ENCODE peak calls at places on chromosomes 7 and 10, in five cellular contexts. N is HepG2, R is GM12878, F is K562, H is HCT116. X is an unnamed sample.

GRCh38 chr10:123550680-123551096 is 115.5 kb upstream of the GPR26 start:
- DNase-seq in N (no peak), R (no peak), F (no peak), H (no peak), X (no peak)

GRCh38 chr10:13503745-13504463 is 24.9 kb downstream of the BEND7 start:
- DNase-seq in N (no peak), R (no peak), F (no peak), H (no peak), X (no peak)

GRCh38 chr10:24209421-24209770 is 458 bp downstream of the KIAA1217 start:
- DNase-seq in N (no peak), R (no peak), F (no peak), H (no peak), X (peak)

GRCh38 chr7:129225206-129225930 is 538 bp downstream of the AHCYL2 start:
- DNase-seq in N (peak), R (no peak), F (peak), H (no peak), X (no peak)

GRCh38 chr10:126640391-126640790 is 30.1 kb downstream of the C10orf90 start:
- DNase-seq in N (no peak), R (no peak), F (no peak), H (no peak), X (no peak)

GRCh38 chr7:27922907-27923306 is 182.9 kb downstream of the TAX1BP1 start:
- DNase-seq in N (no peak), R (peak), F (no peak), H (no peak), X (no peak)

GRCh38 chr7:108062250-108063014 is 59.5 kb upstream of the LAMB1 start:
- DNase-seq in N (no peak), R (no peak), F (no peak), H (no peak), X (no peak)

GRCh38 chr10:12844796-12845524 is 156.6 kb downstream of the CCDC3 start:
- DNase-seq in N (peak), R (no peak), F (no peak), H (peak), X (peak)

GRCh38 chr7:46682841-46683624 is 762.0 kb upstream of the IGFBP3 start:
- DNase-seq in N (no peak), R (no peak), F (no peak), H (no peak), X (no peak)

GRCh38 chr10:7199152-7199760 is 211.6 kb downstream of the SFMBT2 start:
- DNase-seq in N (no peak), R (no peak), F (no peak), H (no peak), X (no peak)

GRCh38 chr7:22219739-22220493 is 137.0 kb downstream of the RAPGEF5 start:
- DNase-seq in N (no peak), R (no peak), F (no peak), H (no peak), X (no peak)

GRCh38 chr7:44984478-44984758 is 5.6 kb upstream of the MYO1G start:
- DNase-seq in N (no peak), R (no peak), F (no peak), H (no peak), X (no peak)

GRCh38 chr10:4391683-4392082 is 434.3 kb upstream of the AKR1E2 start:
- DNase-seq in N (no peak), R (no peak), F (no peak), H (peak), X (no peak)

GRCh38 chr10:62738916-62739315 is 65.6 kb upstream of the ADO start:
- DNase-seq in N (no peak), R (no peak), F (no peak), H (no peak), X (no peak)
- H3K27ac ChIP-seq in N (no peak), R (no peak), F (no peak), H (no peak), X (no peak)

GRCh38 chr7:134761206-134761786 is 18.1 kb upstream of the CALD1 start:
- DNase-seq in N (no peak), R (no peak), F (no peak), H (no peak), X (no peak)
- TF ChIP-seq ZBTB33 in N (no peak), R (no peak), F (no peak), H (no peak), X (no peak)

GRCh38 chr10:5467634-5468255 is 31.6 kb downstream of the CALML5 start:
- DNase-seq in N (peak), R (no peak), F (no peak), H (no peak), X (no peak)

GRCh38 chr10:5466451-5466996 is 32.8 kb downstream of the CALML5 start:
- DNase-seq in N (peak), R (no peak), F (peak), H (no peak), X (no peak)

GRCh38 chr10:5468262-5469106 is 30.9 kb downstream of the CALML5 start:
- DNase-seq in N (no peak), R (no peak), F (no peak), H (no peak), X (no peak)

GRCh38 chr10:5464521-5464920 is 34.8 kb downstream of the CALML5 start:
- DNase-seq in N (no peak), R (no peak), F (no peak), H (no peak), X (no peak)

DNA sequence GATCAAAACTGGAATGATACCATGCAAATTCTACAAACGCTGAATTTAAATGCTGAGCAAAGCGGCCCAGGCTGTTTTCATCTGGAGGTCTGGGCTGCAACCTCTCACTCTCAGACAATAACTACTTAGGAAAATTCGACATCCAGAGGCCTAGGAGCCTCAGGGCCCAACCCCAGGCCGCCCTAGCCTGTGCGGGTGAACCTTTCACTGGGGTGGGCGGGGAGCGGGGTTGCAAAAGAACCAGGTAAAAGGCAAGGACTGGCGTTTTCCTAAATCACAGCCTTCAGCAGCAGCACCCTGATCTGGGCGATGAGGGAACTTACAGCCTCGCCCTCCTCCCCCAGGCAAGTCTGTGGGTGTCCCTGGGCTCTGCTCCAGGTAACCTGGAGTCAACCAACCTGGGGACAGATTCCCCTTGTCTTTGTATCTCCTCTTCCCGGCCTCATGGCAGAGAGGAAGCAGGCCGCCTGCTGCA is 33.4 kb downstream of the CALML5 start:
- DNase-seq in N (no peak), R (no peak), F (no peak), H (no peak), X (no peak)
- H3K27ac ChIP-seq in N (peak), R (no peak), F (peak), H (no peak), X (no peak)

DNA sequence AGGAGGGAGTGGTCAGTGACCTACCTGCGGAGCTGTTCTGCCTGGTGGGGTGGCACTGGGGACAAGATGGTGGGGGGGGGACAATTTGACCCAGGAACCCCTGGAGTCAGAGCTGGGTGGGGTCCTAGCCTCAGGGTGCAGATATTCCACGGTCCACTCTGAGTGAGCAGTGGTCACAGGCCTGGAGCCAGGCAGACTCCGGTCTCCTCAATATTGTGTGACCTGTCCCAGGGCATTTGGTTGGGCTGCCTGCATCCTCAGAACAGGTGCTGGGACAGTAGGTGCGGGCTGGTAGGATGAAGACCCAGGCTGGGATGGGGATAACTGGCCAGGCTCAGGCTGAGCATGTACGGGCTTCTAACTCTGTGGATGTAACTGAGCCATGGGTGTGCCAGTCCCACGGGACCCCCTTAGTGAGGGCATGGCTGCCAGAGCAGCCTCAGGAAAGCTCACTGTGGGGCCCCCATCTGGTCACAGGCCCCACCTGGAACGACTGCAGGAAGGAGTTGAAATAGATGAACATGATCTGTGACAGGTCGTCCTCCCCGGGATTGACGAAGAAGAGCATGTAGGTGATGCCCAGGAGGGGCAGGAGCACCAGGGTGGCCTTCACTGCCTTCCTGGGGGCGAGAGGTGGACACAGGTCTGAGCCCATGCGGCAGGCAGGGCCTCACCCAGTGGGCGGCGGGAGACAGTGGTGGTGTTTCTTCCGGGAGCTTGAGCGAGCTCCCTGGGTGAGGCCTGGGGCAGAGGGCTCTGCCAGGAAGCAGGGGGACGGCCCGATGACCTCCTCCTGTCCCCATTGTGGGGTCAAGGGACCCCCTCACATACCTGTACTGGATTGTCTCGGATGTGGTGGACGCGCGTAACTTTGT is 26.9 kb downstream of the CRHR2 start:
- DNase-seq in N (no peak), R (no peak), F (no peak), H (no peak), X (no peak)
- TF ChIP-seq ZBTB33 in N (no peak), R (no peak), F (no peak), H (no peak), X (no peak)

X was measured in SK-N-SH.